ENCODE peak calls at places on chromosomes 5 and 9, in seven cellular contexts. One of them, this sample, is unnamed.

GRCh38 chr5:59385700-59386099 is 507.8 kb downstream of the PDE4D start:
- DNase-seq in NAMALWA: no peak
- DNase-seq in activated CD8-positive, alpha-beta memory T cell treated with anti-CD3 and anti-CD28 coated beads for 4 hours: no peak
- DNase-seq in NCI-H2029 treated with DMSO at 0.1 percent for 48 hours: no peak
- DNase-seq in DMS 273 treated with DMSO at 0.1 percent for 48 hours: no peak
- DNase-seq in iPS-NIHi11: no peak
- DNase-seq in putamen: no peak
- DNase-seq in this sample: no peak

GRCh38 chr5:14806452-14806851 is 65.1 kb downstream of the ANKH start:
- DNase-seq in putamen: peak; percentile 29
- DNase-seq in NCI-H2029 treated with DMSO at 0.1 percent for 48 hours: no peak
- DNase-seq in NAMALWA: no peak
- DNase-seq in DMS 273 treated with DMSO at 0.1 percent for 48 hours: no peak
- DNase-seq in iPS-NIHi11: no peak
- DNase-seq in activated CD8-positive, alpha-beta memory T cell treated with anti-CD3 and anti-CD28 coated beads for 4 hours: no peak
- DNase-seq in this sample: peak; percentile 90

GRCh38 chr9:3972687-3973086 is 327.2 kb downstream of the GLIS3 start:
- DNase-seq in NAMALWA: no peak
- DNase-seq in putamen: no peak
- DNase-seq in iPS-NIHi11: no peak
- DNase-seq in DMS 273 treated with DMSO at 0.1 percent for 48 hours: no peak
- DNase-seq in activated CD8-positive, alpha-beta memory T cell treated with anti-CD3 and anti-CD28 coated beads for 4 hours: no peak
- DNase-seq in NCI-H2029 treated with DMSO at 0.1 percent for 48 hours: no peak
- DNase-seq in this sample: no peak

GRCh38 chr5:135493406-135494180 is 41.4 kb upstream of the TIFAB start:
- DNase-seq in NAMALWA: no peak
- DNase-seq in NCI-H2029 treated with DMSO at 0.1 percent for 48 hours: no peak
- DNase-seq in DMS 273 treated with DMSO at 0.1 percent for 48 hours: no peak
- DNase-seq in putamen: no peak
- DNase-seq in activated CD8-positive, alpha-beta memory T cell treated with anti-CD3 and anti-CD28 coated beads for 4 hours: no peak
- DNase-seq in iPS-NIHi11: no peak
- DNase-seq in this sample: peak; percentile 89

GRCh38 chr9:111700776-111701175 is 39.4 kb downstream of the GNG10 start:
- DNase-seq in putamen: no peak
- DNase-seq in NAMALWA: no peak
- DNase-seq in iPS-NIHi11: no peak
- DNase-seq in activated CD8-positive, alpha-beta memory T cell treated with anti-CD3 and anti-CD28 coated beads for 4 hours: no peak
- DNase-seq in DMS 273 treated with DMSO at 0.1 percent for 48 hours: no peak
- DNase-seq in NCI-H2029 treated with DMSO at 0.1 percent for 48 hours: no peak
- DNase-seq in this sample: no peak

GRCh38 chr5:144333336-144333920 is 162.8 kb downstream of the KCTD16 start:
- DNase-seq in putamen: no peak
- DNase-seq in DMS 273 treated with DMSO at 0.1 percent for 48 hours: no peak
- DNase-seq in NAMALWA: no peak
- DNase-seq in iPS-NIHi11: no peak
- DNase-seq in activated CD8-positive, alpha-beta memory T cell treated with anti-CD3 and anti-CD28 coated beads for 4 hours: no peak
- DNase-seq in NCI-H2029 treated with DMSO at 0.1 percent for 48 hours: no peak
- DNase-seq in this sample: peak; percentile 8

GRCh38 chr9:121331992-121332685 is 37.9 kb downstream of the STOM start:
- DNase-seq in NCI-H2029 treated with DMSO at 0.1 percent for 48 hours: no peak
- DNase-seq in NAMALWA: no peak
- DNase-seq in iPS-NIHi11: no peak
- DNase-seq in putamen: no peak
- DNase-seq in activated CD8-positive, alpha-beta memory T cell treated with anti-CD3 and anti-CD28 coated beads for 4 hours: no peak
- DNase-seq in DMS 273 treated with DMSO at 0.1 percent for 48 hours: no peak
- DNase-seq in this sample: no peak

GRCh38 chr9:29456940-29457339 is 1883.7 kb upstream of the C9orf72 start:
- DNase-seq in NCI-H2029 treated with DMSO at 0.1 percent for 48 hours: no peak
- DNase-seq in putamen: no peak
- DNase-seq in DMS 273 treated with DMSO at 0.1 percent for 48 hours: no peak
- DNase-seq in activated CD8-positive, alpha-beta memory T cell treated with anti-CD3 and anti-CD28 coated beads for 4 hours: no peak
- DNase-seq in iPS-NIHi11: no peak
- DNase-seq in NAMALWA: no peak
- DNase-seq in this sample: no peak

GRCh38 chr5:117357886-117358285 is 783.3 kb upstream of the SEMA6A start:
- DNase-seq in NCI-H2029 treated with DMSO at 0.1 percent for 48 hours: no peak
- DNase-seq in activated CD8-positive, alpha-beta memory T cell treated with anti-CD3 and anti-CD28 coated beads for 4 hours: no peak
- DNase-seq in putamen: no peak
- DNase-seq in DMS 273 treated with DMSO at 0.1 percent for 48 hours: no peak
- DNase-seq in iPS-NIHi11: no peak
- DNase-seq in NAMALWA: no peak
- DNase-seq in this sample: no peak

GRCh38 chr5:134255418-134256150 is 29.7 kb upstream of the PPP2CA start:
- DNase-seq in DMS 273 treated with DMSO at 0.1 percent for 48 hours: no peak
- DNase-seq in iPS-NIHi11: no peak
- DNase-seq in activated CD8-positive, alpha-beta memory T cell treated with anti-CD3 and anti-CD28 coated beads for 4 hours: no peak
- DNase-seq in NCI-H2029 treated with DMSO at 0.1 percent for 48 hours: no peak
- DNase-seq in putamen: no peak
- DNase-seq in NAMALWA: no peak
- DNase-seq in this sample: no peak

GRCh38 chr5:31990296-31990695 is 183.8 kb downstream of the GOLPH3 start:
- DNase-seq in NAMALWA: no peak
- DNase-seq in NCI-H2029 treated with DMSO at 0.1 percent for 48 hours: no peak
- DNase-seq in activated CD8-positive, alpha-beta memory T cell treated with anti-CD3 and anti-CD28 coated beads for 4 hours: no peak
- DNase-seq in iPS-NIHi11: no peak
- DNase-seq in putamen: no peak
- DNase-seq in DMS 273 treated with DMSO at 0.1 percent for 48 hours: no peak
- DNase-seq in this sample: no peak

GRCh38 chr5:117084052-117084451 is 509.4 kb upstream of the SEMA6A start:
- DNase-seq in DMS 273 treated with DMSO at 0.1 percent for 48 hours: no peak
- DNase-seq in putamen: peak; percentile 13
- DNase-seq in iPS-NIHi11: no peak
- DNase-seq in NCI-H2029 treated with DMSO at 0.1 percent for 48 hours: no peak
- DNase-seq in activated CD8-positive, alpha-beta memory T cell treated with anti-CD3 and anti-CD28 coated beads for 4 hours: no peak
- DNase-seq in NAMALWA: no peak
- DNase-seq in this sample: no peak

GRCh38 chr9:9257999-9258398 is 1354.8 kb downstream of the PTPRD start:
- DNase-seq in NAMALWA: no peak
- DNase-seq in putamen: no peak
- DNase-seq in NCI-H2029 treated with DMSO at 0.1 percent for 48 hours: no peak
- DNase-seq in DMS 273 treated with DMSO at 0.1 percent for 48 hours: no peak
- DNase-seq in activated CD8-positive, alpha-beta memory T cell treated with anti-CD3 and anti-CD28 coated beads for 4 hours: no peak
- DNase-seq in iPS-NIHi11: no peak
- DNase-seq in this sample: no peak